ENCODE peak calls at places on chromosomes 3 and 15, in six cellular contexts. One of them, this sample, is unnamed.

GRCh38 chr3:185717627-185718330 is 107.1 kb downstream of the IGF2BP2 start:
- DNase-seq in thoracic aorta: no peak
- DNase-seq in tibial artery: no peak
- DNase-seq in fibroblast of pulmonary artery: no peak
- DNase-seq in T-helper 9 cell: no peak
- DNase-seq in AG04449: no peak
- DNase-seq in this sample: no peak

GRCh38 chr15:99076555-99077308 is 28.1 kb upstream of the SYNM start:
- DNase-seq in thoracic aorta: no peak
- DNase-seq in tibial artery: peak
- DNase-seq in fibroblast of pulmonary artery: peak
- DNase-seq in T-helper 9 cell: no peak
- DNase-seq in AG04449: peak
- DNase-seq in this sample: peak

GRCh38 chr15:62607643-62608042 is 434.9 kb upstream of the TPM1 start:
- DNase-seq in thoracic aorta: no peak
- DNase-seq in tibial artery: no peak
- DNase-seq in fibroblast of pulmonary artery: peak
- DNase-seq in T-helper 9 cell: no peak
- DNase-seq in AG04449: no peak
- DNase-seq in this sample: no peak

GRCh38 chr15:91133511-91133910 is 33.5 kb downstream of the SV2B start:
- DNase-seq in thoracic aorta: no peak
- DNase-seq in tibial artery: no peak
- DNase-seq in fibroblast of pulmonary artery: no peak
- DNase-seq in T-helper 9 cell: no peak
- DNase-seq in AG04449: no peak
- DNase-seq in this sample: no peak

GRCh38 chr15:38651328-38652038 is 86.9 kb upstream of the RASGRP1 start:
- DNase-seq in thoracic aorta: no peak
- DNase-seq in tibial artery: no peak
- DNase-seq in fibroblast of pulmonary artery: no peak
- DNase-seq in T-helper 9 cell: peak
- DNase-seq in AG04449: no peak
- DNase-seq in this sample: no peak

GRCh38 chr3:25437953-25438352 is 9.9 kb downstream of the RARB start:
- DNase-seq in thoracic aorta: no peak
- DNase-seq in tibial artery: no peak
- DNase-seq in fibroblast of pulmonary artery: no peak
- DNase-seq in T-helper 9 cell: no peak
- DNase-seq in AG04449: no peak
- DNase-seq in this sample: no peak

GRCh38 chr3:28349397-28350000 is 875 bp upstream of the AZI2 start:
- DNase-seq in thoracic aorta: no peak
- DNase-seq in tibial artery: no peak
- DNase-seq in fibroblast of pulmonary artery: no peak
- DNase-seq in T-helper 9 cell: no peak
- DNase-seq in AG04449: peak
- DNase-seq in this sample: no peak

GRCh38 chr15:44207643-44208042 is 12.6 kb upstream of the FRMD5 start:
- DNase-seq in thoracic aorta: no peak
- DNase-seq in tibial artery: no peak
- DNase-seq in fibroblast of pulmonary artery: peak
- DNase-seq in T-helper 9 cell: no peak
- DNase-seq in AG04449: peak
- DNase-seq in this sample: no peak

GRCh38 chr15:69610264-69610663 is 157.6 kb downstream of the RPLP1 start:
- DNase-seq in thoracic aorta: no peak
- DNase-seq in tibial artery: no peak
- DNase-seq in fibroblast of pulmonary artery: no peak
- DNase-seq in T-helper 9 cell: no peak
- DNase-seq in AG04449: no peak
- DNase-seq in this sample: no peak

GRCh38 chr3:9548991-9549390 is 4.6 kb downstream of the LHFPL4 start:
- DNase-seq in thoracic aorta: no peak
- DNase-seq in tibial artery: no peak
- DNase-seq in fibroblast of pulmonary artery: no peak
- DNase-seq in T-helper 9 cell: no peak
- DNase-seq in AG04449: no peak
- DNase-seq in this sample: no peak

GRCh38 chr3:128424508-128425069 is 42.1 kb downstream of the DNAJB8 start:
- DNase-seq in thoracic aorta: no peak
- DNase-seq in tibial artery: no peak
- DNase-seq in fibroblast of pulmonary artery: peak
- DNase-seq in T-helper 9 cell: no peak
- DNase-seq in AG04449: peak
- DNase-seq in this sample: no peak

GRCh38 chr3:170257145-170257544 is 34.9 kb downstream of the PRKCI start:
- DNase-seq in thoracic aorta: no peak
- DNase-seq in tibial artery: no peak
- DNase-seq in fibroblast of pulmonary artery: no peak
- DNase-seq in T-helper 9 cell: no peak
- DNase-seq in AG04449: no peak
- DNase-seq in this sample: no peak

GRCh38 chr3:192082733-192083660 is 622.0 kb downstream of the PYDC2 start:
- DNase-seq in thoracic aorta: no peak
- DNase-seq in tibial artery: no peak
- DNase-seq in fibroblast of pulmonary artery: no peak
- DNase-seq in T-helper 9 cell: no peak
- DNase-seq in AG04449: no peak
- DNase-seq in this sample: no peak

GRCh38 chr3:78004578-78004977 is 964.7 kb downstream of the ROBO2 start:
- DNase-seq in thoracic aorta: no peak
- DNase-seq in tibial artery: no peak
- DNase-seq in fibroblast of pulmonary artery: no peak
- DNase-seq in T-helper 9 cell: no peak
- DNase-seq in AG04449: no peak
- DNase-seq in this sample: no peak

GRCh38 chr3:186922224-186922623 is 8.1 kb upstream of the ST6GAL1 start:
- DNase-seq in thoracic aorta: no peak
- DNase-seq in tibial artery: no peak
- DNase-seq in fibroblast of pulmonary artery: no peak
- DNase-seq in T-helper 9 cell: no peak
- DNase-seq in AG04449: no peak
- DNase-seq in this sample: no peak

GRCh38 chr3:16721494-16721893 is 116.3 kb upstream of the DAZL start:
- DNase-seq in thoracic aorta: no peak
- DNase-seq in tibial artery: no peak
- DNase-seq in fibroblast of pulmonary artery: no peak
- DNase-seq in T-helper 9 cell: no peak
- DNase-seq in AG04449: no peak
- DNase-seq in this sample: no peak

GRCh38 chr15:45319472-45320214 is 58.7 kb downstream of the GATM start:
- DNase-seq in thoracic aorta: no peak
- DNase-seq in tibial artery: no peak
- DNase-seq in fibroblast of pulmonary artery: no peak
- DNase-seq in T-helper 9 cell: no peak
- DNase-seq in AG04449: no peak
- DNase-seq in this sample: no peak

GRCh38 chr3:34260266-34260990 is 462.0 kb downstream of the PDCD6IP start:
- DNase-seq in thoracic aorta: no peak
- DNase-seq in tibial artery: peak
- DNase-seq in fibroblast of pulmonary artery: peak
- DNase-seq in T-helper 9 cell: no peak
- DNase-seq in AG04449: no peak
- DNase-seq in this sample: peak

GRCh38 chr3:8619548-8619947 is 25.1 kb downstream of the SSUH2 start:
- DNase-seq in thoracic aorta: no peak
- DNase-seq in tibial artery: no peak
- DNase-seq in fibroblast of pulmonary artery: peak
- DNase-seq in T-helper 9 cell: no peak
- DNase-seq in AG04449: no peak
- DNase-seq in this sample: no peak

GRCh38 chr3:9402410-9403228 is 5.2 kb downstream of the SETD5 start:
- DNase-seq in thoracic aorta: no peak
- DNase-seq in tibial artery: no peak
- DNase-seq in fibroblast of pulmonary artery: peak
- DNase-seq in T-helper 9 cell: no peak
- DNase-seq in AG04449: no peak
- DNase-seq in this sample: peak

GRCh38 chr3:134483195-134483890 is 2.4 kb downstream of the ANAPC13 start:
- DNase-seq in thoracic aorta: no peak
- DNase-seq in tibial artery: no peak
- DNase-seq in fibroblast of pulmonary artery: peak
- DNase-seq in T-helper 9 cell: no peak
- DNase-seq in AG04449: peak
- DNase-seq in this sample: no peak

GRCh38 chr15:49155834-49156627 is 632 bp upstream of the COPS2 start:
- DNase-seq in thoracic aorta: no peak
- DNase-seq in tibial artery: no peak
- DNase-seq in fibroblast of pulmonary artery: peak
- DNase-seq in T-helper 9 cell: no peak
- DNase-seq in AG04449: no peak
- DNase-seq in this sample: no peak

GRCh38 chr3:120198305-120198878 is 86.6 kb downstream of the GPR156 start:
- DNase-seq in thoracic aorta: no peak
- DNase-seq in tibial artery: no peak
- DNase-seq in fibroblast of pulmonary artery: peak
- DNase-seq in T-helper 9 cell: no peak
- DNase-seq in AG04449: no peak
- DNase-seq in this sample: no peak

GRCh38 chr3:169454823-169455222 is 208.7 kb downstream of the MECOM start:
- DNase-seq in thoracic aorta: no peak
- DNase-seq in tibial artery: no peak
- DNase-seq in fibroblast of pulmonary artery: peak
- DNase-seq in T-helper 9 cell: no peak
- DNase-seq in AG04449: no peak
- DNase-seq in this sample: no peak

GRCh38 chr15:77855871-77856270 is 221.6 kb downstream of the TBC1D2B start:
- DNase-seq in thoracic aorta: no peak
- DNase-seq in tibial artery: no peak
- DNase-seq in fibroblast of pulmonary artery: no peak
- DNase-seq in T-helper 9 cell: no peak
- DNase-seq in AG04449: no peak
- DNase-seq in this sample: no peak

GRCh38 chr15:77482570-77482969 is 61.9 kb downstream of the HMG20A start:
- DNase-seq in thoracic aorta: no peak
- DNase-seq in tibial artery: no peak
- DNase-seq in fibroblast of pulmonary artery: peak
- DNase-seq in T-helper 9 cell: no peak
- DNase-seq in AG04449: peak
- DNase-seq in this sample: no peak

GRCh38 chr15:68619303-68619698 is 40.5 kb downstream of the CORO2B start:
- DNase-seq in thoracic aorta: no peak
- DNase-seq in tibial artery: no peak
- DNase-seq in fibroblast of pulmonary artery: no peak
- DNase-seq in T-helper 9 cell: no peak
- DNase-seq in AG04449: no peak
- DNase-seq in this sample: no peak

GRCh38 chr3:177906573-177907229 is 629.5 kb upstream of the KCNMB2 start:
- DNase-seq in thoracic aorta: no peak
- DNase-seq in tibial artery: no peak
- DNase-seq in fibroblast of pulmonary artery: peak
- DNase-seq in T-helper 9 cell: no peak
- DNase-seq in AG04449: no peak
- DNase-seq in this sample: no peak

GRCh38 chr3:59308684-59309083 is 258.9 kb upstream of the CFAP20DC start:
- DNase-seq in thoracic aorta: no peak
- DNase-seq in tibial artery: no peak
- DNase-seq in fibroblast of pulmonary artery: no peak
- DNase-seq in T-helper 9 cell: no peak
- DNase-seq in AG04449: no peak
- DNase-seq in this sample: no peak

GRCh38 chr15:77571181-77571580 is 61.5 kb downstream of the LINGO1 start:
- DNase-seq in thoracic aorta: no peak
- DNase-seq in tibial artery: no peak
- DNase-seq in fibroblast of pulmonary artery: no peak
- DNase-seq in T-helper 9 cell: no peak
- DNase-seq in AG04449: no peak
- DNase-seq in this sample: no peak

GRCh38 chr3:151835751-151836550 is 22.0 kb downstream of the AADAC start:
- DNase-seq in thoracic aorta: no peak
- DNase-seq in tibial artery: no peak
- DNase-seq in fibroblast of pulmonary artery: peak
- DNase-seq in T-helper 9 cell: no peak
- DNase-seq in AG04449: no peak
- DNase-seq in this sample: no peak

GRCh38 chr3:113668015-113668414 is 28.4 kb downstream of the USF3 start:
- DNase-seq in thoracic aorta: no peak
- DNase-seq in tibial artery: no peak
- DNase-seq in fibroblast of pulmonary artery: peak
- DNase-seq in T-helper 9 cell: no peak
- DNase-seq in AG04449: no peak
- DNase-seq in this sample: no peak

GRCh38 chr15:35281515-35281914 is 196.4 kb upstream of the NANOGP8 start:
- DNase-seq in thoracic aorta: no peak
- DNase-seq in tibial artery: no peak
- DNase-seq in fibroblast of pulmonary artery: peak
- DNase-seq in T-helper 9 cell: no peak
- DNase-seq in AG04449: no peak
- DNase-seq in this sample: no peak

GRCh38 chr15:70099966-70100494 is 2.3 kb upstream of the TLE3 start:
- DNase-seq in thoracic aorta: no peak
- DNase-seq in tibial artery: no peak
- DNase-seq in fibroblast of pulmonary artery: peak
- DNase-seq in T-helper 9 cell: no peak
- DNase-seq in AG04449: no peak
- DNase-seq in this sample: no peak

GRCh38 chr3:169998668-169999131 is 32.1 kb downstream of the SEC62 start:
- DNase-seq in thoracic aorta: no peak
- DNase-seq in tibial artery: no peak
- DNase-seq in fibroblast of pulmonary artery: peak
- DNase-seq in T-helper 9 cell: no peak
- DNase-seq in AG04449: peak
- DNase-seq in this sample: no peak

GRCh38 chr15:92158426-92158825 is 235.3 kb upstream of the ST8SIA2 start:
- DNase-seq in thoracic aorta: no peak
- DNase-seq in tibial artery: no peak
- DNase-seq in fibroblast of pulmonary artery: no peak
- DNase-seq in T-helper 9 cell: no peak
- DNase-seq in AG04449: no peak
- DNase-seq in this sample: no peak

GRCh38 chr3:150411971-150412370 is 3.9 kb downstream of the TSC22D2 start:
- DNase-seq in thoracic aorta: no peak
- DNase-seq in tibial artery: no peak
- DNase-seq in fibroblast of pulmonary artery: peak
- DNase-seq in T-helper 9 cell: no peak
- DNase-seq in AG04449: no peak
- DNase-seq in this sample: no peak

GRCh38 chr3:183500349-183500748 is 55.2 kb downstream of the KLHL6 start:
- DNase-seq in thoracic aorta: no peak
- DNase-seq in tibial artery: no peak
- DNase-seq in fibroblast of pulmonary artery: no peak
- DNase-seq in T-helper 9 cell: no peak
- DNase-seq in AG04449: no peak
- DNase-seq in this sample: no peak

GRCh38 chr3:126961791-126962461 is 21.0 kb upstream of the PLXNA1 start:
- DNase-seq in thoracic aorta: no peak
- DNase-seq in tibial artery: no peak
- DNase-seq in fibroblast of pulmonary artery: no peak
- DNase-seq in T-helper 9 cell: no peak
- DNase-seq in AG04449: no peak
- DNase-seq in this sample: no peak

This sample was measured in neural crest cell.